ENCODE peak calls at places on chromosomes 4 and X, in eight cellular contexts. S is endodermal cell; N is mesendoderm; G is CD4-positive, alpha-beta memory T cell; T is cardiac muscle cell; B is colonic mucosa; L is fibroblast of the aortic adventitia; R is pancreas. K is an unnamed sample.

GRCh38 chrX:131262738-131263679 is 26.1 kb downstream of the IGSF1 start:
- DNase-seq in S (peak; percentile 88), G (no peak), R (peak; percentile 47), B (no peak), L (no peak), T (no peak), N (peak; percentile 62), K (no peak)

GRCh38 chrX:32153586-32153985 is 1057.8 kb downstream of the DMD start:
- DNase-seq in B (no peak), T (no peak), L (no peak), R (no peak), S (no peak), N (no peak), G (no peak), K (no peak)

GRCh38 chr4:156475322-156475721 is 496.3 kb downstream of the PDGFC start:
- DNase-seq in N (peak; percentile 27), G (no peak), S (no peak), B (no peak), R (no peak), T (peak; percentile 75), L (peak; percentile 82), K (no peak)

GRCh38 chr4:137359691-137360315 is 172.5 kb downstream of the PCDH18 start:
- DNase-seq in N (no peak), L (peak; percentile 70), S (no peak), G (no peak), T (peak; percentile 21), B (no peak), R (no peak), K (no peak)

GRCh38 chrX:148443216-148443615 is 57.2 kb upstream of the AFF2 start:
- DNase-seq in G (no peak), S (no peak), T (no peak), L (no peak), B (no peak), R (no peak), N (no peak), K (no peak)

GRCh38 chrX:19866626-19867410 is 20.6 kb downstream of the SH3KBP1 start:
- DNase-seq in G (no peak), R (no peak), T (no peak), S (no peak), L (no peak), B (no peak), N (no peak), K (no peak)

GRCh38 chrX:54529559-54530357 is at the start of gene GNL3L:
- DNase-seq in T (peak; percentile 89), L (peak; percentile 84), N (peak; percentile 90), R (peak; percentile 89), G (peak; percentile 82), B (peak; percentile 81), S (peak; percentile 94), K (peak; percentile 87)

GRCh38 chrX:135463937-135464336 is 42.2 kb downstream of the SMIM10L2A start:
- DNase-seq in S (no peak), L (peak; percentile 10), T (peak; percentile 34), N (peak; percentile 26), B (no peak), R (no peak), G (no peak), K (no peak)

GRCh38 chr4:133513891-133514290 is 364.8 kb downstream of the PCDH10 start:
- DNase-seq in N (no peak), G (no peak), S (no peak), L (no peak), R (no peak), T (peak; percentile 47), B (no peak), K (no peak)

GRCh38 chrX:2715066-2715600 is 24.0 kb downstream of the CD99 start:
- DNase-seq in N (peak; percentile 95), L (no peak), T (no peak), R (no peak), G (no peak), S (peak; percentile 78), B (no peak), K (no peak)

GRCh38 chr4:76002176-76002575 is 5.1 kb downstream of the CXCL9 start:
- DNase-seq in T (peak; percentile 43), S (no peak), L (no peak), B (no peak), N (no peak), R (no peak), G (no peak), K (no peak)

GRCh38 chr4:102163404-102164140 is 181.7 kb downstream of the SLC39A8 start:
- DNase-seq in R (no peak), G (no peak), T (no peak), N (peak; percentile 63), B (no peak), L (no peak), S (no peak), K (no peak)

GRCh38 chr4:2843909-2844584 is 403 bp downstream of the ADD1 start:
- DNase-seq in N (peak; percentile 49), B (peak; percentile 50), R (peak; percentile 57), T (peak; percentile 49), S (peak; percentile 78), L (no peak), G (no peak), K (peak; percentile 55)

GRCh38 chrX:153457136-153457825 is 11.4 kb upstream of the TREX2 start:
- DNase-seq in R (no peak), G (no peak), S (no peak), L (no peak), T (no peak), B (no peak), N (no peak), K (no peak)

GRCh38 chr4:86968477-86969015 is 33.7 kb downstream of the AFF1 start:
- DNase-seq in L (no peak), S (no peak), B (no peak), T (no peak), G (no peak), N (no peak), R (no peak), K (no peak)

GRCh38 chr4:8592366-8593267 is at the start of gene CPZ:
- DNase-seq in N (peak; percentile 77), R (no peak), S (peak; percentile 92), B (no peak), L (peak; percentile 38), T (peak; percentile 44), G (no peak), K (no peak)

GRCh38 chrX:15269120-15269519 is 763 bp downstream of the ASB9 start:
- DNase-seq in R (no peak), G (no peak), T (no peak), S (no peak), B (no peak), N (no peak), L (no peak), K (no peak)

GRCh38 chr4:139808381-139809206 is 143.0 kb downstream of the MGST2 start:
- DNase-seq in L (peak; percentile 13), T (no peak), R (no peak), B (no peak), N (no peak), S (no peak), G (no peak), K (no peak)

GRCh38 chr4:184803133-184803532 is 22.6 kb downstream of the ACSL1 start:
- DNase-seq in L (no peak), N (no peak), B (no peak), R (no peak), T (no peak), S (no peak), G (no peak), K (no peak)
- H3K4me3 ChIP-seq in L (no peak overlapping the region), N (no peak overlapping the region), B (no peak overlapping the region), R (no peak overlapping the region), T (no peak overlapping the region), S (no peak overlapping the region), G (no peak overlapping the region), K (no peak overlapping the region)

DNA sequence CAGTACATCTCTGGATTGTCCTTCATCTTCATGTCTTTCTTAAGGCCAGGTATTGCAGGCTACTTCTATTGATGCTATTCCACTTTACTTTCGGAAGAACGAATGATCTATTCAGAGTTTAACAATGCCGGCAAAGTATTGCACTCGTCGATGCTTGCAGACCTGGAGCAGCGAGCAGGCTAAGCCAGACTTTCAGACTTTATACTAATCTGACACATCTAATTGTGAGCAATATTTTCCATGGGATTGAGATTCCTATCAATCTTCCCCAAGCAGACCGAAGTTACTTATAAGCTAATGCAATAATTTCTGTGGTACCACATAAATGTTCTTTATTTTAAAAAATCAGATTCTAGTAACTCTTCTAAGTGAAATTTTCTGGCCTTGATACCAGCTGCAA is 1.6 kb downstream of the EMCN start:
- DNase-seq in B (no peak), L (no peak), G (no peak), R (no peak), S (no peak), N (no peak), T (no peak), K (no peak)
- H3K4me3 ChIP-seq in B (no peak overlapping the region), L (no peak overlapping the region), G (no peak overlapping the region), R (no peak overlapping the region), S (no peak overlapping the region), N (no peak overlapping the region), T (no peak overlapping the region), K (no peak overlapping the region)

GRCh38 chr4:148344382-148344781 is 97.8 kb downstream of the NR3C2 start:
- DNase-seq in B (no peak), L (no peak), G (no peak), S (no peak), R (no peak), N (no peak), T (no peak), K (peak; percentile 80)

GRCh38 chr4:148346657-148347056 is 95.6 kb downstream of the NR3C2 start:
- DNase-seq in R (no peak), L (no peak), B (no peak), N (no peak), G (no peak), S (no peak), T (no peak), K (no peak)

GRCh38 chr4:148345509-148345908 is 96.7 kb downstream of the NR3C2 start:
- DNase-seq in R (no peak), G (no peak), N (no peak), L (no peak), B (no peak), S (no peak), T (no peak), K (no peak)

GRCh38 chr4:148341980-148342800 is 100.0 kb downstream of the NR3C2 start:
- DNase-seq in R (no peak), S (peak; percentile 55), L (no peak), G (no peak), B (no peak), N (peak; percentile 15), T (no peak), K (no peak)
- H3K4me3 ChIP-seq in R (peak overlapping the region; percentile 4), S (no peak overlapping the region), L (no peak overlapping the region), G (no peak overlapping the region), B (no peak overlapping the region), N (no peak overlapping the region), T (no peak overlapping the region), K (no peak overlapping the region)

DNA sequence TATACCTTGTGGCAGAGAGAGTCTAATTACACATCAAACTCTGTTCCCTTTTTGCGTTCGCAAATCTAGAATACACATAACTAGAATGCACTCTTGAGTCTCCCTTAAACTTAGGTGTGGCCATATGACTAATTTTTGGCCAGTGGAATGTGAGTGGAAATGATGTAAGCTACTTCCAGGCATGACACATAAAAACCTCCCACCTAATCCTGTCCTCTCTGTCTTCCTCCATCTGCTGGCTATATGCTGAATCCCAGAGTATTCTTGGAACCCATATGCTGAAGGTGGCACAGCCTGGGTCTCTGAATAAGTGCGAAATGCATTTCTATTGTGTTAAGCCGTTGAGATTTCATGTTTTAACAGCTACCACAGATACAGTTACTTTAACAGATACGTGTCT is 269.9 kb upstream of the NRK start:
- DNase-seq in N (peak; percentile 18), R (no peak), G (no peak), T (peak; percentile 30), L (peak; percentile 31), B (no peak), S (no peak), K (no peak)
- H3K4me3 ChIP-seq in N (no peak overlapping the region), R (no peak overlapping the region), G (no peak overlapping the region), T (no peak overlapping the region), L (no peak overlapping the region), B (no peak overlapping the region), S (no peak overlapping the region), K (no peak overlapping the region)